ENCODE peak calls at places on chromosomes 13 and 19, in five cellular contexts. E, T, W, A and K are unnamed samples.

GRCh38 chr19:47765522-47766358 is 12.8 kb upstream of the SELENOW start:
- DNase-seq in A (no peak), T (peak; percentile 72), E (no peak), W (peak; percentile 79), K (no peak)

GRCh38 chr13:77230560-77230959 is 96.3 kb downstream of the MYCBP2 start:
- DNase-seq in T (no peak), W (no peak), A (no peak), E (no peak), K (no peak)

GRCh38 chr19:1098177-1099051 is 3.2 kb upstream of the POLR2E start:
- DNase-seq in A (no peak), W (no peak), T (peak; percentile 46), E (no peak), K (no peak)

GRCh38 chr13:98142427-98143156 is at the start of gene FARP1:
- DNase-seq in E (no peak), W (peak; percentile 77), T (peak; percentile 84), A (peak; percentile 58), K (peak; percentile 50)

GRCh38 chr13:36261976-36262375 is 35.6 kb downstream of the CCDC169 start:
- DNase-seq in A (no peak), E (no peak), W (no peak), T (no peak), K (no peak)

GRCh38 chr19:52527134-52527953 is at the start of gene ZNF808:
- DNase-seq in W (peak; percentile 90), A (peak; percentile 92), T (peak; percentile 99), E (peak; percentile 99), K (peak; percentile 92)

GRCh38 chr13:74145249-74145970 is 11.2 kb upstream of the KLF12 start:
- DNase-seq in A (no peak), E (no peak), T (no peak), W (no peak), K (no peak)

GRCh38 chr19:41324231-41324702 is 14.3 kb downstream of the CCDC97 start:
- DNase-seq in A (no peak), W (no peak), E (no peak), T (no peak), K (no peak)

GRCh38 chr19:44750713-44751112 is 2.2 kb downstream of the BCL3 start:
- DNase-seq in T (no peak), W (no peak), A (no peak), E (no peak), K (no peak)

GRCh38 chr13:24650157-24650556 is 30.1 kb upstream of the ATP12A start:
- DNase-seq in T (no peak), E (no peak), W (no peak), A (no peak), K (no peak)

GRCh38 chr13:67192751-67193150 is 37.4 kb downstream of the PCDH9 start:
- DNase-seq in W (no peak), T (no peak), E (no peak), A (no peak), K (no peak)

GRCh38 chr19:7744871-7745270 is 2.5 kb downstream of the CD209 start:
- DNase-seq in T (no peak), E (no peak), A (no peak), W (no peak), K (no peak)

GRCh38 chr13:73300718-73301425 is 242.1 kb downstream of the KLF5 start:
- DNase-seq in T (no peak), W (no peak), E (no peak), A (no peak), K (no peak)

GRCh38 chr19:8094336-8094735 is 41.8 kb downstream of the CCL25 start:
- DNase-seq in T (no peak), A (no peak), E (no peak), W (no peak), K (no peak)

GRCh38 chr13:83498486-83499190 is 383.6 kb downstream of the SLITRK1 start:
- DNase-seq in A (no peak), T (no peak), E (no peak), W (no peak), K (no peak)

GRCh38 chr13:34044660-34045080 is 226.7 kb downstream of the RFC3 start:
- DNase-seq in A (no peak), E (no peak), T (no peak), W (no peak), K (no peak)

DNA sequence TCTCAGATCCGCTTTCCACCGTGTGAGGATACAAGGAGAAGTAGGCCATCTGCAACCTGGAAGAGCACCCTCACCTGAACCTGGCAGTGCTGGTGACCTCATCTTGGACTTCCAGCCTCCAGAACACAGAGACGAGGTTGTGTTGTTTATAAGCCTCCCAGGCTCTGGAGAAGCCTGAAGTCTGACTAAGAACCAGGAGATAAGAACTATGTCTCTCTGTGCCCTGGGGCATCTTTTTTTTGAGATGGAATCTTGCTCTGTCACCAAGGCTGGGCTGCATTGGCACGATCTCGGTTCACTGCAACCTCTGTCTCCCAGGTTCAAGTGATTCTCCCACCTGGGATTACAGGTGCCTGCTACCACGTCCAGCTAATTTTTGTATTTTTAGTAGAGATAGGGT is 14.5 kb downstream of the FCGBP start:
- DNase-seq in A (no peak), T (no peak), E (peak; percentile 78), W (no peak), K (no peak)
- TF ChIP-seq CTCF in A (no peak), T (no peak), E (no peak), W (no peak), K (no peak)

DNA sequence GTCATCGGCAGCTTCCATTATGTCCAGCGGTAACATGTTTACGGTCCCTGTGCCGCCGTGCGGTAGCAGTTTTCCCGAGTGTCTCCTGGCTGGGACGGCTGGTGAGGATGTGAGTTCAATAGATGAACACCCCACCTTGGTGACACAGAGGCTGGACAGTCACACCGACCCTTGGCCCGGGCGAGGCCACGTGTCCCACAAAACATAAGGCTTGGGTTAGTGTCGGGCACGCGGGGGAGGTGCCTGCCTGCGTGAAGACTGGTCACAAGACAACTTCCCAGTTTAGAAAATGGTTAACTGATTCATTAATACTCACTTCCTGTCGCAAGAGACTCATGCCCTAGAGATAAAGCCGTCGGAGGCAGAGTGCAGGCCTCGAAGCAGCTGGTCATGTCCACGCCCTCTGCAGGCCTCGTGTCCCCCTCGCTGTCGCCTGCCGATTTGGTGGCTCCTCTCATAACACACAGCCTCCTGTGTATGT is 17.2 kb downstream of the RASA3 start:
- DNase-seq in A (peak; percentile 13), E (no peak), T (peak; percentile 81), W (no peak), K (no peak)
- TF ChIP-seq CTCF in A (no peak), E (no peak), T (no peak), W (no peak), K (no peak)

DNA sequence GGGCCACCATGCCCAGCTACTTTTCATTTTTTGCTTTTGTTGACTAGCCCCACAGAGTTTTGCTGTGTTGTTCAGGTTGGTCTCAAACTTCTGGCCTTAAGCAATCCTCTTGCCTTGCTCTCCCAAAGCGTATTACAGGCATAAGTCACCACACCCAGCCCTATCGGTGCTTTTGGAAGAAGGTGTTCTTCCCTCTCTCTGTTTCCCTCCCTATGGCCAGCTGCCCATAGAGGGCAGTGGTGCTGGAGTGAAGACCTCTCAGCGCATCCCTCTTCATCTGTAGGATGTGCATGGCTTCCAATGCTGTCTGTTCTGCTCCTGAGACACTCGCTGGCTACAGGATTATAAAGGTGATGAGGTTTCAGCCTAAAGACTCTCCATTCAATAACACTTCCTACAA is 1.3 kb upstream of the CD22 start:
- DNase-seq in T (no peak), E (no peak), W (no peak), A (no peak), K (no peak)
- TF ChIP-seq CTCF in T (no peak), E (no peak), W (peak; percentile 32), A (no peak), K (peak; percentile 33)

GRCh38 chr13:100987993-100988392 is 313.4 kb upstream of the TMTC4 start:
- DNase-seq in W (no peak), E (no peak), T (no peak), A (no peak), K (no peak)
- TF ChIP-seq CTCF in W (no peak), E (no peak), T (no peak), A (no peak), K (no peak)

GRCh38 chr13:46289260-46289955 is 77.7 kb downstream of the LRRC63 start:
- DNase-seq in T (no peak), E (no peak), W (no peak), A (no peak), K (no peak)
- TF ChIP-seq CTCF in T (no peak), E (no peak), W (no peak), A (no peak), K (no peak)